ENCODE peak calls at places on chromosomes 13 and 19, in four cellular contexts. B is B cell, Z is suprapubic skin, L is osteocyte. F is an unnamed sample.

GRCh38 chr19:21463449-21464105 is 41.8 kb upstream of the ZNF429 start:
- DNase-seq in B (peak; percentile 53), Z (no peak), L (no peak), F (no peak)

GRCh38 chr19:4327252-4327876 is 11.3 kb downstream of the STAP2 start:
- DNase-seq in B (no peak), Z (peak; percentile 91), L (peak; percentile 90), F (peak; percentile 22)

GRCh38 chr19:18464646-18465045 is 26.7 kb upstream of the ISYNA1 start:
- DNase-seq in B (no peak), Z (peak; percentile 91), L (no peak), F (peak; percentile 90)

GRCh38 chr13:99654076-99654475 is 152.8 kb downstream of the TM9SF2 start:
- DNase-seq in B (no peak), Z (no peak), L (peak; percentile 63), F (no peak)

GRCh38 chr13:39684531-39685137 is 29.2 kb downstream of the COG6 start:
- DNase-seq in B (no peak), Z (no peak), L (no peak), F (peak; percentile 63)

GRCh38 chr19:48755787-48756674 is 707 bp downstream of the FGF21 start:
- DNase-seq in B (no peak), Z (no peak), L (no peak), F (no peak)

GRCh38 chr19:29098863-29099481 is 114.0 kb downstream of the UQCRFS1 start:
- DNase-seq in B (no peak), Z (peak; percentile 88), L (no peak), F (peak; percentile 95)

GRCh38 chr13:40639226-40639681 is 27.2 kb downstream of the FOXO1 start:
- DNase-seq in B (no peak), Z (no peak), L (no peak), F (peak; percentile 26)

GRCh38 chr13:27264181-27264580 is 6.4 kb upstream of the RASL11A start:
- DNase-seq in B (no peak), Z (no peak), L (no peak), F (peak; percentile 83)

GRCh38 chr19:16998635-16999194 is 27.9 kb downstream of the CPAMD8 start:
- DNase-seq in B (no peak), Z (no peak), L (no peak), F (no peak)

GRCh38 chr19:38224014-38224862 is at the start of gene DPF1:
- DNase-seq in B (peak; percentile 47), Z (no peak), L (peak; percentile 89), F (peak; percentile 48)

GRCh38 chr19:53878786-53879144 is 3.2 kb upstream of the PRKCG start:
- DNase-seq in B (no peak), Z (no peak), L (no peak), F (no peak)

GRCh38 chr19:11448923-11449554 is 13.6 kb downstream of the PRKCSH start:
- DNase-seq in B (no peak), Z (no peak), L (no peak), F (no peak)

GRCh38 chr19:52917531-52917930 is 5.7 kb downstream of the ZNF888 start:
- DNase-seq in B (no peak), Z (no peak), L (no peak), F (no peak)

GRCh38 chr19:8517551-8518442 is 3.8 kb upstream of the ZNF414 start:
- DNase-seq in B (no peak), Z (no peak), L (no peak), F (peak; percentile 84)

GRCh38 chr19:18086590-18087138 is at the start of gene IL12RB1:
- DNase-seq in B (peak; percentile 56), Z (no peak), L (no peak), F (no peak)

GRCh38 chr13:74409551-74409950 is 275.3 kb upstream of the KLF12 start:
- DNase-seq in B (no peak), Z (no peak), L (no peak), F (peak; percentile 33)

GRCh38 chr13:38141792-38142191 is 207.9 kb upstream of the UFM1 start:
- DNase-seq in B (no peak), Z (no peak), L (no peak), F (no peak)

GRCh38 chr19:28394705-28395104 is 818.2 kb downstream of the UQCRFS1 start:
- DNase-seq in B (no peak), Z (no peak), L (peak; percentile 38), F (no peak)

GRCh38 chr13:112980441-112980840 is 11.4 kb downstream of the MCF2L start:
- DNase-seq in B (no peak), Z (no peak), L (no peak), F (no peak)

GRCh38 chr13:79405501-79405830 is 589 bp downstream of the RBM26 start:
- DNase-seq in B (peak; percentile 39), Z (no peak), L (no peak), F (no peak)

DNA sequence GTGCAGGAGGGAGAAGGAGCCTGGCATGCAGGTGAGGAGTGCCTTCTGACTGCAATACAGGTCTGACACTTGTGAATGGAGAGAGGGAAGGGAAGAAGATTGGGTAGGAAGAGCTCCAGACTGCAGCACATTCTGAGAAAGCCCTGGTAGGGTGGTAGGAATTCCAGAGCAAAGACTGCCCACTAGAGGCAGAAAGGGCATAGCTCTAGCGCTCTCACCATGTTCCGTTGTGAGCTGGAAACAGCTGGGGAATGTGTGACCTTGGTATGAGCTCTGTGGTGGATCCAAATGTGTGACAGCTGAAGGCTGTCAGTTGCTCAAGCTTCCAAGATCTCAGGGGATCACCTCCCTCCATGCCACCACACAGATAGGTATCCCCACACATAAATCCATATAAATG is 2.9 kb upstream of the MTUS2 start:
- DNase-seq in B (no peak), Z (no peak), L (no peak), F (no peak)
- TF ChIP-seq CTCF in B (no peak), Z (no peak), L (peak; percentile 31), F (no peak)

GRCh38 chr13:52665325-52665724 is 12.7 kb downstream of the SUGT1 start:
- DNase-seq in B (no peak), Z (no peak), L (no peak), F (peak; percentile 38)
- TF ChIP-seq CTCF in B (peak; percentile 67), Z (no peak), L (peak; percentile 46), F (peak; percentile 61)

DNA sequence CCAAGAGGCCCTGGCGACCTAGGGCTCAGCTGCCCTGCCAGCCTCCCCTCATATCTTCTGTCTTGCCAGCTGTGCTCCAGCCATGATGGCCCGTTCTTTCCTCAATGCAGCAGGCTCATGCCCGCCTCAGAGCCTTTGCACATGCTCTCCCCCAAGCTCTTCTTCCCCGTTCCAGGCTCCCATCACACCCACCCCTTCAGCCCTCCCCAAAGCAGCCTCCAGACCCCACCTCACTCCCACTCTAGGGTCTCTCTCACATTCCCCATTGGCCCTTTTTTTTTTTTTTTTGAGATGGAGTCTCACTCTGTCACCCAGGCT is 29.9 kb upstream of the ATP1A3 start:
- DNase-seq in B (no peak), Z (no peak), L (no peak), F (no peak)
- TF ChIP-seq CTCF in B (no peak), Z (no peak), L (no peak), F (no peak)

DNA sequence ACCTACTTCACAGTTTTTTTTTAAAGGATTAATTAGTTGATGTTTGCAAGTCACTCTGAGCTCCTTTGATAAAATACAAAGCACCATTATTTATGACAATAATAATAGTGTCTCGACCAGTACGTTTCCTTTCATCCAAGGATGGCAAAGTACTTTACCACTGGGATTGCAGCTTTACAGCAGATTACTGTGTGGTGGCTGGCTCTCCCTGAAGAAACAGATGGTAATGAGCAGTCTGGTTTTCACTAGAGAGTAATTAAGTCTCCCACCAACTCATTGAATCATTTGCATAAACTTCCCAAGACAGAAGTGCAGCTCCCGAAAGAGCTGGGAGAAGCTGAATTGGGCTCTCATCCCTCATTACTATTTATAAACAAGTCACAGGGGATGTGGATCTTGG is 48.7 kb downstream of the KLF5 start:
- DNase-seq in B (no peak), Z (no peak), L (no peak), F (no peak)
- TF ChIP-seq CTCF in B (no peak), Z (no peak), L (no peak), F (no peak)

DNA sequence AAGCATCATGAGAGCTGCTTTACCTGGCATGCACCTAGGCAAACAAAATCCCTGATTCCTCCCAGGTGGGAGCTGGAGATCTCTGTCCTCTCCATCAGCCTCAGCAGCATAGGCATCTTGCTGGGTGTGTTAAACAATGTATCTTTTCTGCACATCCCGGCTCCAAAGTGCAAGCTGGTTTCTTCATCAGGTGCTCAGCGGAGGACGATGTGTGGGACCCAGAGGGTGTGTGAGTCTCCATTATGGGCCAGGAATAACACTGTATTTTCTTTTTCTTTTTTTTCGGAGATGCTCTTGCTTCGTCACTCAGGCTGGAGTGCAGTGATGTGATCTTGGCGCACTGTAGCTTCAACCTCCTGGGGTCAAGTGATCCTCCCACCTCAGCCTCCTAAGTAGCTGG is 9.9 kb downstream of the CNFN start:
- DNase-seq in B (no peak), Z (no peak), L (no peak), F (no peak)
- TF ChIP-seq CTCF in B (no peak), Z (no peak), L (no peak), F (no peak)

F was measured in AG10803.